ENCODE peak calls at places on chromosomes 12 and 14, in seven cellular contexts. A is uterus, P is PC-9, G is pancreas, Q is transverse colon, X is esophagus muscularis mucosa, S is astrocyte. J is an unnamed sample.

GRCh38 chr12:389138-390096 is at the start of gene KDM5A:
- DNase-seq in X (peak; percentile 98), A (peak; percentile 89), Q (peak; percentile 94), S (peak; percentile 96), G (peak; percentile 92), P (peak; percentile 87), J (peak; percentile 96)

GRCh38 chr14:70901218-70901772 is 6.0 kb upstream of the PCNX1 start:
- DNase-seq in A (no peak), S (peak; percentile 66), X (no peak), P (no peak), G (no peak), Q (no peak), J (peak; percentile 51)

GRCh38 chr12:109720856-109721189 is 7.2 kb downstream of the FAM222A start:
- DNase-seq in G (no peak), A (no peak), X (no peak), Q (no peak), S (no peak), P (no peak), J (no peak)

GRCh38 chr12:89706551-89707348 is 1.9 kb downstream of the ATP2B1 start:
- DNase-seq in X (no peak), P (no peak), G (peak; percentile 26), Q (no peak), S (peak; percentile 22), A (peak; percentile 15), J (peak; percentile 3)

GRCh38 chr12:26473291-26473690 is 277.9 kb downstream of the SSPN start:
- DNase-seq in G (no peak), P (no peak), Q (no peak), X (no peak), A (no peak), S (peak; percentile 13), J (no peak)

GRCh38 chr14:95519699-95520098 is 3.2 kb upstream of the SYNE3 start:
- DNase-seq in Q (peak; percentile 71), X (no peak), S (peak; percentile 78), G (no peak), P (peak; percentile 46), A (peak; percentile 74), J (no peak)

GRCh38 chr14:45194964-45195363 is 58.0 kb downstream of the MIS18BP1 start:
- DNase-seq in G (no peak), Q (no peak), A (no peak), S (no peak), X (no peak), P (no peak), J (no peak)

GRCh38 chr14:103230658-103231334 is 103.2 kb upstream of the EIF5 start:
- DNase-seq in Q (no peak), S (no peak), P (no peak), G (no peak), X (no peak), A (no peak), J (no peak)

GRCh38 chr14:53571589-53571988 is 385.0 kb downstream of the BMP4 start:
- DNase-seq in G (no peak), Q (no peak), A (no peak), X (no peak), P (no peak), S (no peak), J (no peak)

GRCh38 chr14:99562848-99563748 is 40.9 kb downstream of the CCDC85C start:
- DNase-seq in G (peak; percentile 98), Q (peak; percentile 82), S (peak; percentile 81), P (peak; percentile 73), A (peak; percentile 83), X (no peak), J (peak; percentile 96)

GRCh38 chr12:52907092-52907810 is 2.4 kb upstream of the KRT8 start:
- DNase-seq in P (peak; percentile 79), X (no peak), S (peak; percentile 33), A (peak; percentile 22), G (peak; percentile 93), Q (peak; percentile 92), J (peak; percentile 78)

GRCh38 chr12:6570264-6570887 is 2.3 kb upstream of the NOP2 start:
- DNase-seq in A (no peak), P (peak; percentile 35), S (no peak), Q (peak; percentile 64), G (no peak), X (no peak), J (peak; percentile 65)

GRCh38 chr12:122982963-122983788 is 2.7 kb downstream of the ARL6IP4 start:
- DNase-seq in Q (no peak), X (no peak), A (no peak), S (no peak), G (peak; percentile 59), P (no peak), J (no peak)

GRCh38 chr12:51591020-51591901 is at the start of gene SCN8A:
- DNase-seq in Q (peak; percentile 27), G (peak; percentile 66), S (peak; percentile 39), A (no peak), P (no peak), X (no peak), J (peak; percentile 34)

GRCh38 chr12:125065021-125065752 is at the start of gene AACS:
- DNase-seq in X (no peak), P (peak; percentile 37), Q (peak; percentile 83), A (peak; percentile 75), S (peak; percentile 52), G (peak; percentile 91), J (peak; percentile 83)

GRCh38 chr12:19432309-19433170 is 6.8 kb upstream of the AEBP2 start:
- DNase-seq in Q (no peak), S (no peak), G (no peak), A (no peak), X (no peak), P (no peak), J (no peak)

GRCh38 chr14:92160619-92161018 is 38.9 kb downstream of the CPSF2 start:
- DNase-seq in G (no peak), S (peak; percentile 49), Q (no peak), X (no peak), P (peak; percentile 63), A (no peak), J (no peak)

GRCh38 chr12:72030272-72030671 is 91.6 kb downstream of the TPH2 start:
- DNase-seq in X (no peak), A (no peak), P (no peak), Q (no peak), G (no peak), S (no peak), J (no peak)

GRCh38 chr12:50190859-50191258 is 23.7 kb upstream of the CERS5 start:
- DNase-seq in P (no peak), X (no peak), G (no peak), A (no peak), Q (no peak), S (no peak), J (no peak)

GRCh38 chr12:50192908-50193307 is 25.7 kb upstream of the CERS5 start:
- DNase-seq in G (no peak), S (peak; percentile 77), Q (no peak), X (no peak), A (no peak), P (no peak), J (peak; percentile 38)

GRCh38 chr12:50188875-50189575 is 21.9 kb upstream of the CERS5 start:
- DNase-seq in S (no peak), G (no peak), X (no peak), Q (peak; percentile 18), A (no peak), P (no peak), J (no peak)

GRCh38 chr12:50195832-50196231 is 28.7 kb upstream of the CERS5 start:
- DNase-seq in X (no peak), A (no peak), P (no peak), G (no peak), Q (no peak), S (no peak), J (no peak)

DNA sequence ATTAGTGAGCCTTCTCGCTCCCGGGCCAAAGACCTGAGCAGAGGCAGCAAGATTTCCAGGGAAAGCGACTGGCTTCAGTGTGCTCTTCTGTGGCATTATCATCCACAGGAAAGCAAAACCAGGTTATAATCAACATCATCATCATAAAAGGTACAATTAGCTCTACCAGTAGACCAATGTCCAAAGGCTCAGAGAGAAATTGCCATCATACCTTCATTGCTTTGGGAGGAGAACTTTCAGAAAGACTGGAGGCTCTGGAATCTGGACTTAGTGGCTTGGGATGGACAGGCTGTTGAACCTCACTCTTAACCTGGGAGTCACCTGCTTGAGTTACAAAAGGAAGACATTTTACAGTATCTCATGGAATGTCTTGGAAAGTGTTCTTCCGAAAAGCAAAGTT is 25.1 kb upstream of the CERS5 start:
- DNase-seq in P (no peak), X (no peak), Q (no peak), S (no peak), G (no peak), A (no peak), J (no peak)
- H3K27ac ChIP-seq in P (peak overlapping the region; percentile 6), X (peak overlapping the region; percentile 4), Q (peak overlapping the region; percentile 52), S (peak overlapping the region; percentile 69), G (no peak overlapping the region), A (no peak overlapping the region), J (no peak overlapping the region)

DNA sequence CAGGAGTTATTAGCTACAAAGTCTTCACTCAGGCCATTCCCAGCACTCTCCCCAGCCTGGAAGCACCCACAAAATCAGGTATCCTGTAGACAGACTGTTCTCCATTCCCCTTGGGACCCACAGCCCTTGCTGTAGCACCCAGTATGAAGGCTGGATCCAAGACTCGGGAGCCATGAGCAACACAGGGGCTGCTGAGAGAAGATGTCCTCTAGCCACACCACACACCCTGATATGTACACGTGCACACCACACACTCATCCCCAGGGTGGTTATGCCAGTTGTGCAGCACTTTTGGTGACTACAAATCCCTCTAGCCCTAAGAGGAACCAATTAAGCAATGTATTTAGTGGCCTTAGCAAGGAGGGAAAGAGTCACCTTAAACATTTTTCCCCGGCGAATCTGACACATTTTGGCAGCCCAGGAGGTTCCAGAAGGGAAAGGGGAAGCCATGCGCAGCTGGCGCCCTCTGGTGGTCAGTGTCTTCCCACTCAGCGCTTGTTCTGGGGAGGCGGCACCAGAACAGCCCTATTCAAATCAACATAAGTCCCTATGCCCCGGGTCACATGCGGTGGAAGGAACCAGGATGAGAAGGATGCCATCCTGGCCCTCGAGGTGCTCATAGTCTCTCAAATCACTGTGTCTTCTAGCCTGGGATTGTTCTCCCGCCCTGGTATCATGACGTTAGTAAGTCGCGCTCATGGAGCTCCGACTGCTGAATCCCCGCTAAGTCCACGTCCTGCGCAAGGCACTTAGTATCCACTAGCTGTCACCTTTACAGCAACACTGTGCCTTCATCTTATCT is 96.9 kb downstream of the GCH1 start:
- DNase-seq in S (peak; percentile 51), A (peak; percentile 84), P (peak; percentile 66), G (peak; percentile 83), Q (peak; percentile 80), X (peak; percentile 96), J (peak; percentile 93)
- H3K4me3 ChIP-seq in S (peak overlapping the region; percentile 37), A (no peak overlapping the region), P (no peak overlapping the region), G (no peak overlapping the region), Q (no peak overlapping the region), X (peak overlapping the region; percentile 8), J (no peak overlapping the region)

DNA sequence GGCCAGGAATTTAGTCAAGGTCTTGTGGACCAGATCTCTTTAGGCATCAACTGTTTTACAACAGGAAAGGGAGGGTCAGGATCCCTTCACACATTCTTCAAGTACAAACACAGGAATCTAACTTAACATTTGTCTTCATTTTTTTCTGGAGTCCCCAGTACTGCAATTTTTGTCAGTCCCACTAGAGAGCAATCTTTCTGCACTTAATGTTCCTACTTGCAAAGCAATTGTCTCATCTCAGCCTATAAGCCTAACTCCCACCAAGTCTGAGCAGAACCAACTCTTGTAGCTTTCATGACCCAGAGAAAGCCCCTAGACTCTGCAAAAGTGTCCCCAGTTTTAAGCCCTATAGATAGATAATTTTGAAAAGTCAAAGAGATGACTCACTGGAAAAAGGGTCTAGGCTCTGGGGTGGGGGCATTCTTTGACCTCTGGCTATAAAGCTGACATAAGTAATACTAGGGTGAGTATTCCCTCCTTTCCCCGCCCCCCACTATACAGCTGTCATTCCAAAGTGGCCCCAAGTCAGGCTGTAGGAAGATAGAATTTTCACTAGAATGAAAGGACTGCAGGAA is 1.9 kb upstream of the ZBTB39 start:
- DNase-seq in X (no peak), Q (no peak), G (no peak), S (peak; percentile 41), A (no peak), P (peak; percentile 51), J (peak; percentile 81)
- TF ChIP-seq CTCF in X (peak; percentile 48), Q (peak; percentile 63), G (no peak), S (peak; percentile 80), A (peak; percentile 51), P (peak; percentile 75), J (peak; percentile 73)

GRCh38 chr12:45304514-45305178 is 88.8 kb downstream of the ANO6 start:
- DNase-seq in Q (no peak), X (no peak), G (no peak), A (no peak), S (no peak), P (no peak), J (no peak)
- H3K27ac ChIP-seq in Q (peak overlapping the region; percentile 55), X (peak overlapping the region; percentile 73), G (no peak overlapping the region), A (peak overlapping the region; percentile 52), S (no peak overlapping the region), P (no peak overlapping the region), J (no peak overlapping the region)